ENCODE peak calls at places on chromosomes 11 and 22, in seven cellular contexts. One of them, this sample, is unnamed.

GRCh38 chr11:6737872-6738466 is 33.8 kb downstream of the OR2AG2 start:
- DNase-seq in dorsolateral prefrontal cortex: peak
- DNase-seq in A549: peak
- DNase-seq in upper lobe of right lung: no peak
- DNase-seq in H1: no peak
- DNase-seq in Caco-2: peak
- DNase-seq in BE2C: peak
- DNase-seq in this sample: no peak

GRCh38 chr11:19779740-19780139 is 67.1 kb downstream of the NAV2 start:
- DNase-seq in dorsolateral prefrontal cortex: no peak
- DNase-seq in A549: no peak
- DNase-seq in upper lobe of right lung: no peak
- DNase-seq in H1: no peak
- DNase-seq in Caco-2: no peak
- DNase-seq in BE2C: no peak
- DNase-seq in this sample: no peak

GRCh38 chr11:11243790-11244469 is 109.1 kb downstream of the CSNK2A3 start:
- DNase-seq in dorsolateral prefrontal cortex: no peak
- DNase-seq in A549: peak
- DNase-seq in upper lobe of right lung: no peak
- DNase-seq in H1: no peak
- DNase-seq in Caco-2: peak
- DNase-seq in BE2C: peak
- DNase-seq in this sample: no peak

GRCh38 chr11:115168229-115168671 is 336.0 kb downstream of the CADM1 start:
- DNase-seq in dorsolateral prefrontal cortex: peak
- DNase-seq in A549: no peak
- DNase-seq in upper lobe of right lung: no peak
- DNase-seq in H1: no peak
- DNase-seq in Caco-2: no peak
- DNase-seq in BE2C: no peak
- DNase-seq in this sample: no peak

GRCh38 chr11:71470956-71471355 is 18.0 kb downstream of the NADSYN1 start:
- DNase-seq in dorsolateral prefrontal cortex: no peak
- DNase-seq in A549: no peak
- DNase-seq in upper lobe of right lung: no peak
- DNase-seq in H1: no peak
- DNase-seq in Caco-2: peak
- DNase-seq in BE2C: no peak
- DNase-seq in this sample: no peak

GRCh38 chr22:36465232-36466021 is 16.0 kb downstream of the TXN2 start:
- DNase-seq in dorsolateral prefrontal cortex: no peak
- DNase-seq in A549: peak
- DNase-seq in upper lobe of right lung: peak
- DNase-seq in H1: no peak
- DNase-seq in Caco-2: no peak
- DNase-seq in BE2C: no peak
- DNase-seq in this sample: no peak

GRCh38 chr11:58768137-58768536 is 36.4 kb upstream of the GLYAT start:
- DNase-seq in dorsolateral prefrontal cortex: no peak
- DNase-seq in A549: no peak
- DNase-seq in upper lobe of right lung: no peak
- DNase-seq in H1: no peak
- DNase-seq in Caco-2: no peak
- DNase-seq in BE2C: no peak
- DNase-seq in this sample: no peak

GRCh38 chr11:113162590-113162961 is 151.8 kb upstream of the TTC12 start:
- DNase-seq in dorsolateral prefrontal cortex: peak
- DNase-seq in A549: no peak
- DNase-seq in upper lobe of right lung: no peak
- DNase-seq in H1: no peak
- DNase-seq in Caco-2: peak
- DNase-seq in BE2C: peak
- DNase-seq in this sample: no peak

GRCh38 chr11:11572386-11572785 is 49.4 kb downstream of the GALNT18 start:
- DNase-seq in dorsolateral prefrontal cortex: no peak
- DNase-seq in A549: no peak
- DNase-seq in upper lobe of right lung: no peak
- DNase-seq in H1: no peak
- DNase-seq in Caco-2: no peak
- DNase-seq in BE2C: no peak
- DNase-seq in this sample: no peak

GRCh38 chr11:31870609-31871309 is 59.6 kb upstream of the PAX6 start:
- DNase-seq in dorsolateral prefrontal cortex: peak
- DNase-seq in A549: peak
- DNase-seq in upper lobe of right lung: no peak
- DNase-seq in H1: peak
- DNase-seq in Caco-2: peak
- DNase-seq in BE2C: peak
- DNase-seq in this sample: no peak

GRCh38 chr11:6875761-6876160 is 664 bp upstream of the OR10A4 start:
- DNase-seq in dorsolateral prefrontal cortex: no peak
- DNase-seq in A549: no peak
- DNase-seq in upper lobe of right lung: no peak
- DNase-seq in H1: no peak
- DNase-seq in Caco-2: no peak
- DNase-seq in BE2C: no peak
- DNase-seq in this sample: no peak

GRCh38 chr11:61357894-61358239 is 3.8 kb downstream of the CYB561A3 start:
- DNase-seq in dorsolateral prefrontal cortex: no peak
- DNase-seq in A549: no peak
- DNase-seq in upper lobe of right lung: no peak
- DNase-seq in H1: no peak
- DNase-seq in Caco-2: no peak
- DNase-seq in BE2C: no peak
- DNase-seq in this sample: no peak

GRCh38 chr11:76849376-76849775 is 11.3 kb upstream of the ACER3 start:
- DNase-seq in dorsolateral prefrontal cortex: no peak
- DNase-seq in A549: no peak
- DNase-seq in upper lobe of right lung: no peak
- DNase-seq in H1: no peak
- DNase-seq in Caco-2: no peak
- DNase-seq in BE2C: no peak
- DNase-seq in this sample: no peak

GRCh38 chr11:76844511-76844910 is 16.2 kb upstream of the ACER3 start:
- DNase-seq in dorsolateral prefrontal cortex: no peak
- DNase-seq in A549: no peak
- DNase-seq in upper lobe of right lung: no peak
- DNase-seq in H1: no peak
- DNase-seq in Caco-2: no peak
- DNase-seq in BE2C: no peak
- DNase-seq in this sample: no peak

GRCh38 chr11:76843916-76844315 is 16.8 kb upstream of the ACER3 start:
- DNase-seq in dorsolateral prefrontal cortex: no peak
- DNase-seq in A549: no peak
- DNase-seq in upper lobe of right lung: no peak
- DNase-seq in H1: no peak
- DNase-seq in Caco-2: no peak
- DNase-seq in BE2C: no peak
- DNase-seq in this sample: no peak

GRCh38 chr11:76845069-76845468 is 15.6 kb upstream of the ACER3 start:
- DNase-seq in dorsolateral prefrontal cortex: no peak
- DNase-seq in A549: no peak
- DNase-seq in upper lobe of right lung: no peak
- DNase-seq in H1: no peak
- DNase-seq in Caco-2: no peak
- DNase-seq in BE2C: no peak
- DNase-seq in this sample: no peak

DNA sequence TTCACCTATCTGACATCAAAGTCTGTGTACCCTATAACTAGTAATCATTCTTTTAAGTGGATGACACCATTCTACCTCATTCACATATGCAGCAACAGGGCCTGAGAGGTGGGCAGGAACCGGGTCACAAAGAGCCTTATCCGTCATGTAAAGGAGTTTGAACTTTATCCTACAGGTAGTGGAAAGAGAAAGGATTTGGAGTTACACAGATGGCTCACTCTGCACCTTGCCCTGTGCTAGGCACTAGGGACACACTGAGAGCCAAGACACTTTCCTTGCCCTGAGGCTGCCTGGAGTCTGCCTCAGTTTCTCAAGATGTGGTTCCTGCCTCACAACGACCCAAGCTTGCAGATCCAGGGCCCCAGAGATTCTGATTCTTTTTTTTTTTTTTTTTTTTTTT is 14.3 kb upstream of the ACER3 start:
- DNase-seq in dorsolateral prefrontal cortex: no peak
- DNase-seq in A549: no peak
- DNase-seq in upper lobe of right lung: no peak
- DNase-seq in H1: no peak
- DNase-seq in Caco-2: no peak
- DNase-seq in BE2C: no peak
- DNase-seq in this sample: no peak
- TF ChIP-seq CTCF in dorsolateral prefrontal cortex: no peak
- TF ChIP-seq CTCF in A549: no peak
- TF ChIP-seq CTCF in upper lobe of right lung: no peak
- TF ChIP-seq CTCF in H1: no peak
- TF ChIP-seq CTCF in Caco-2: no peak
- TF ChIP-seq CTCF in BE2C: no peak
- TF ChIP-seq CTCF in this sample: no peak

GRCh38 chr11:471468-472145 is 21.5 kb downstream of the PTDSS2 start:
- DNase-seq in dorsolateral prefrontal cortex: no peak
- DNase-seq in A549: no peak
- DNase-seq in upper lobe of right lung: peak
- DNase-seq in H1: no peak
- DNase-seq in Caco-2: no peak
- DNase-seq in BE2C: no peak
- DNase-seq in this sample: no peak

GRCh38 chr11:472272-472671 is 22.2 kb downstream of the PTDSS2 start:
- DNase-seq in dorsolateral prefrontal cortex: no peak
- DNase-seq in A549: no peak
- DNase-seq in upper lobe of right lung: no peak
- DNase-seq in H1: no peak
- DNase-seq in Caco-2: no peak
- DNase-seq in BE2C: no peak
- DNase-seq in this sample: no peak

GRCh38 chr11:468036-468435 is 18.0 kb downstream of the PTDSS2 start:
- DNase-seq in dorsolateral prefrontal cortex: no peak
- DNase-seq in A549: no peak
- DNase-seq in upper lobe of right lung: no peak
- DNase-seq in H1: no peak
- DNase-seq in Caco-2: no peak
- DNase-seq in BE2C: no peak
- DNase-seq in this sample: no peak

GRCh38 chr11:468493-468892 is 18.4 kb downstream of the PTDSS2 start:
- DNase-seq in dorsolateral prefrontal cortex: no peak
- DNase-seq in A549: no peak
- DNase-seq in upper lobe of right lung: no peak
- DNase-seq in H1: no peak
- DNase-seq in Caco-2: no peak
- DNase-seq in BE2C: no peak
- DNase-seq in this sample: no peak

DNA sequence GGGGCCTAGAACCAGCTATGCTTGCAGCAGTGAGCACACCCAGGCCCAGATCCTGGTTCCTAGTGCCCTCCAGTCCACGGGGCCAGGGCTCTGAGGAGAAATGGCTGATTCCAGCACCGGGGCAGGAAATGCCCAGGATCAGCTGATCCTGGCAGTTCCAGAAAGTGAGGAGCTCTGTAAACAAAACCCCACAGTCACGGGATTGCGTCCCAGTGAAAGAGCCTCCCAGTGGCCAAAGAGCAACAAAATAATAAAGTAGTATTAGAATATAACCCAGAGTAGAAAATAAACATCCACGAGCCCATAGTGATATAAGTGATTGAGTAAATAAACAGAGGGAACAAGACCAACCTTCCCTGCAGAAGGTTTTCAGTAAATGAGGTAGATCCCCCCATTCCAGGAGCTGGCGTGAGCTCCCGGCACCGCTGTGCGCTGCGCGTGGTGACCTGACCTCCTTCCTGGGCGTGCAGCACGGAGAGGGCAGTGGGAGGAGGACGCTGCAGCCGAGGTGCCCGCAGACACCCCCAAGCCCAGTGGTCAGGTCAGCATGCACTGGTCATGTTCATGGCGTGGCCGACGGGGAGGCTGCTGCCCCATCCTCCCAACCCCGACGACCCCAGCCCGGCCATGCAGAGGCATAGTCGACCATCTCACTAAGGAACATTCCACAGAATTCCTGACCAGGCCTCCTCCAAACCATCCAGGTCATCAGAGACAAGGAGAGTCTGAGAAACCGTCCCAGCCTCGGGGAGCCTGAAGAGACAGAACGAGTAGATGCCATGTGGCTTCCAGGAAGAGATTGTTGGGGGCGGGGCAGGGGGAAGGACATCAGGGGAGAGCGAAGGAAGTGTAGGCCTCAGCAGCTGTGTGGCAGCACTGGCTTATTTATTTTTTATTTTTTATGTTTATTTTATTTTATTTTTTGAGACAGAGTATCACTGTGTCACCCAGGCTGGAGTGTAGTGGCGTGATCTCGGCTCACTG is 19.9 kb downstream of the PTDSS2 start:
- DNase-seq in dorsolateral prefrontal cortex: peak
- DNase-seq in A549: peak
- DNase-seq in upper lobe of right lung: peak
- DNase-seq in H1: no peak
- DNase-seq in Caco-2: peak
- DNase-seq in BE2C: no peak
- DNase-seq in this sample: no peak
- TF ChIP-seq CTCF in dorsolateral prefrontal cortex: peak
- TF ChIP-seq CTCF in A549: no peak
- TF ChIP-seq CTCF in upper lobe of right lung: peak
- TF ChIP-seq CTCF in H1: no peak
- TF ChIP-seq CTCF in Caco-2: no peak
- TF ChIP-seq CTCF in BE2C: no peak
- TF ChIP-seq CTCF in this sample: no peak

GRCh38 chr11:1393038-1393710 is 3.4 kb downstream of the BRSK2 start:
- DNase-seq in dorsolateral prefrontal cortex: no peak
- DNase-seq in A549: no peak
- DNase-seq in upper lobe of right lung: no peak
- DNase-seq in H1: no peak
- DNase-seq in Caco-2: no peak
- DNase-seq in BE2C: no peak
- DNase-seq in this sample: peak
- TF ChIP-seq CTCF in dorsolateral prefrontal cortex: no peak
- TF ChIP-seq CTCF in A549: no peak
- TF ChIP-seq CTCF in upper lobe of right lung: no peak
- TF ChIP-seq CTCF in H1: no peak
- TF ChIP-seq CTCF in Caco-2: no peak
- TF ChIP-seq CTCF in BE2C: no peak
- TF ChIP-seq CTCF in this sample: no peak

DNA sequence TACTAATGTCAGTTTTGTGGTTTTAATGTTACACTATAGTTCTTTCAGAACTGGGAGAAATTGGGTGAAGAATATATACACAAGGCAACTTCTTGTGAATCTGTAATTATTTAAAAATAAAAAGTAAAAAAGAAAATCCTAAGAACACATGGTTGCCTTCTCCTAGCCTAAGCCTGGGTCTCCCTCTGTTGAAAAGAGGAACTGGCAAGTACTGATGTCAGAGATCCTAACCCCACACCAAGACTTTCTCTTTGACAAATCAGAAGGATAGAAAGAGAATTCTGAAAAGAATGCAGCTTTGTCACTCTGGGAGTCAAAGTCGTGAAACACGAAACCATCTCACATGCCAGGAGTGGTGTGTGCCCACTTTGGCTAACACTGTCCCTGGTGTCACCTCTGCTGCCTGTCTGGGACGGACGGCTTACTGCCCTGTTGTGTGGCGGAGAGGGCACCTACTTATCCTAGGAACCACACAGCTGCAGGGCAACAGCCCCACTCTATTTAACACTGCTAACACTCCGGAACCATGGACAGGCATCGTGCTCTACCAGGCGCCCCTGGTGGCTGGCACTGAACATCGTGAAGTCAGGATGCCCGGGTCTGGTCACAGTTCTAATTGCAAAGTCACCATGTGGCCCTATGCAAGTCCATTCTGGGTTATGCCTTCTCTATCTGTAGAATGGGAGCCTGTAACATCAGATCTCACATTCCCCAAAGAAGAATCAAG is 108.8 kb upstream of the CD82 start:
- DNase-seq in dorsolateral prefrontal cortex: no peak
- DNase-seq in A549: peak
- DNase-seq in upper lobe of right lung: no peak
- DNase-seq in H1: no peak
- DNase-seq in Caco-2: peak
- DNase-seq in BE2C: peak
- DNase-seq in this sample: no peak
- TF ChIP-seq CTCF in dorsolateral prefrontal cortex: no peak
- TF ChIP-seq CTCF in A549: peak
- TF ChIP-seq CTCF in upper lobe of right lung: peak
- TF ChIP-seq CTCF in H1: peak
- TF ChIP-seq CTCF in Caco-2: peak
- TF ChIP-seq CTCF in BE2C: peak
- TF ChIP-seq CTCF in this sample: peak